ENCODE peak calls at places on chromosomes 16 and 17, in nine cellular contexts. R is left ventricle myocardium inferior, F is HFFc6, A is GM10248, L is choroid plexus epithelial cell, V is progenitor cell of endocrine pancreas, I is fibroblast of mammary gland, X is dorsolateral prefrontal cortex, D is Peyer's patch. E is an unnamed sample.

GRCh38 chr17:74325743-74326379 is at the start of gene KIF19:
- DNase-seq in L (no peak), A (peak), R (peak), I (no peak), V (peak), D (peak), X (peak), F (no peak), E (peak)

GRCh38 chr17:40323731-40324650 is 15.0 kb downstream of the RARA start:
- DNase-seq in A (no peak), F (no peak), V (no peak), L (no peak), R (peak), D (peak), X (no peak), I (peak), E (peak)

GRCh38 chr17:48441231-48441711 is 11.3 kb upstream of the SKAP1 start:
- DNase-seq in V (no peak), X (no peak), I (no peak), L (no peak), R (no peak), D (peak), F (no peak), A (peak), E (peak)

GRCh38 chr17:35692811-35693210 is 38.6 kb upstream of the RASL10B start:
- DNase-seq in A (no peak), R (no peak), F (no peak), V (no peak), I (no peak), X (no peak), L (no peak), D (no peak), E (no peak)

GRCh38 chr17:41338961-41339485 is 11.6 kb downstream of the KRT33A start:
- DNase-seq in V (no peak), I (no peak), R (no peak), X (no peak), F (peak), L (peak), A (no peak), D (no peak), E (no peak)

GRCh38 chr17:21397341-21398050 is 21.3 kb downstream of the KCNJ12 start:
- DNase-seq in R (no peak), X (no peak), F (no peak), A (no peak), D (no peak), L (peak), V (no peak), I (peak), E (no peak)

GRCh38 chr16:79163666-79164377 is 436.7 kb downstream of the MAF start:
- DNase-seq in R (no peak), I (no peak), V (no peak), X (peak), A (no peak), F (no peak), L (no peak), D (peak), E (peak)

GRCh38 chr16:72921106-72921505 is 126.8 kb downstream of the ZFHX3 start:
- DNase-seq in R (no peak), F (no peak), V (no peak), X (no peak), L (no peak), D (no peak), A (no peak), I (no peak), E (no peak)

GRCh38 chr16:50629334-50629733 is 51.8 kb downstream of the SNX20 start:
- DNase-seq in F (no peak), L (no peak), X (no peak), D (no peak), V (no peak), I (no peak), A (no peak), R (no peak), E (no peak)

GRCh38 chr16:30030011-30030685 is 923 bp downstream of the TLCD3B start:
- DNase-seq in F (no peak), I (no peak), D (no peak), X (no peak), A (no peak), V (no peak), R (no peak), L (no peak), E (no peak)

GRCh38 chr17:63433746-63434591 is 12.1 kb downstream of the CYB561 start:
- DNase-seq in V (no peak), R (peak), A (no peak), D (peak), X (peak), L (peak), F (peak), I (peak), E (no peak)

GRCh38 chr17:71224824-71225575 is 895.8 kb upstream of the SOX9 start:
- DNase-seq in R (no peak), V (no peak), F (no peak), D (no peak), L (peak), X (no peak), A (no peak), I (no peak), E (no peak)

GRCh38 chr16:50547340-50547865 is 793 bp upstream of the NKD1 start:
- DNase-seq in L (peak), F (no peak), A (peak), I (no peak), V (peak), D (peak), X (no peak), R (peak), E (peak)

GRCh38 chr16:54673353-54673752 is 257.3 kb upstream of the IRX5 start:
- DNase-seq in V (no peak), I (no peak), X (no peak), A (no peak), D (no peak), F (no peak), L (no peak), R (no peak), E (no peak)
- TF ChIP-seq CTCF in V (no peak), I (no peak), X (no peak), A (no peak), D (no peak), F (no peak), L (no peak), R (no peak), E (no peak)

DNA sequence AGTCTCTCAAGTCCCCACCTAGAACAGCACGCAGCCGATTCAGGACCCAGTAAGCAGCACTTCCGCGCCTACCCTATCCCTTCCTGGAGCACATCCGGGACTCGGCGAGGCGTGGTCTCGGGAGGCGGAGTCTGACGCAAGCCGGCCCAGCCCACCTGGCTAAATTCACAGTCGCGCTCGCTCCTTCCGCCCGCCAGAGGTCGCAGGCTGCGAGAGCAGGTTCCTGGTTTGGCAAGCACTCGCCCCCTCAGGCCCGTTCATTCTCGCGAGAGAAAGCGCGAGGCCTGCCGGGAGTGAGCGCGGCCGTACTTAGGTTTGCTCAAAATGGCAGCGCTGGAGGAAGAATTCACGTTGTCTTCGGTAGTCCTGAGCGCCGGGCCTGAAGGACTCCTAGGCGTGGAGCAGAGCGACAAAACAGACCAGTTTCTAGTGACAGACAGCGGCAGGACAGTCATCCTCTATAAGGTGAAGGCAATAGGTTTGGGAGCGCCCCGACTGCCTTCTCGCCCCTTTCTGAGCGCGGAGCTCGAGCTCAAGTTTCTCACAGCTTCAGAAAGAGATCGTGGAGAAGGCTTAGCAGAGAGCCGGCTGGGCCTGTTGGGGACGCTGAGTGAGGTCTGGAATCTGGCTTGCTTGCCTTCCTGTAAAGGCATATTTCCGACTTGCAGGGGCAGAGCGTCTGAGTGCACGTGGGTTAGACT is at the start of gene NOL11:
- DNase-seq in D (peak), I (peak), X (peak), V (peak), F (peak), L (peak), A (peak), R (peak), E (peak)
- TF ChIP-seq CTCF in D (peak), I (peak), X (peak), V (peak), F (peak), L (peak), A (peak), R (peak), E (peak)

GRCh38 chr16:54027126-54027922 is 259.3 kb downstream of the IRX3 start:
- DNase-seq in I (peak), A (no peak), L (peak), X (no peak), F (peak), D (no peak), V (no peak), R (no peak), E (no peak)
- TF ChIP-seq CTCF in I (no peak), A (no peak), L (no peak), X (no peak), F (no peak), D (no peak), V (no peak), R (no peak), E (no peak)

DNA sequence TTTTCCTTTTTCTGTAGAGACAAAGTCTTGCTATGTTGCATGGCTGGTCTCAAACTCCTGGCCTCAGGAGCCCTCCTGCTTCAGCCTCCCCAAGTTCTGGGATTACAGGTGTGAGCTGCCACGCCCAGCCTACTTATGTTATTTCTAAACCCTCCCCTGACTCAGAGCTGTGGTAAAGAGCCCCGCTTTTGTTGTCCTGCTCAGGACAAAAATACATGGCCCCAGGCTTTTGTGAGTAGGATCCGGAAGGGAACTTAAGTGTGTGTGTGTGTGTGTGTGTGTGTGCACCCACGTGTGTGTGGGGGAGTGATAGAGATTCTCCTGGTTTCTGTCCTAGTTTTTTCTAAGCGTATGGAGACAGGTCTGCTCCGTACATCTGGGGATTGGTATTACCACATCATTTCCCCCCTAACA is 67.2 kb downstream of the PRKCB start:
- DNase-seq in F (no peak), L (no peak), V (no peak), D (no peak), R (no peak), A (no peak), X (peak), I (no peak), E (no peak)
- TF ChIP-seq CTCF in F (no peak), L (no peak), V (no peak), D (no peak), R (no peak), A (no peak), X (no peak), I (no peak), E (no peak)

GRCh38 chr17:46822388-46822921 is 4.0 kb upstream of the WNT3 start:
- DNase-seq in D (peak), R (no peak), V (no peak), A (peak), I (no peak), X (no peak), L (no peak), F (no peak), E (no peak)
- TF ChIP-seq CTCF in D (peak), R (peak), V (peak), A (peak), I (peak), X (peak), L (peak), F (peak), E (peak)

DNA sequence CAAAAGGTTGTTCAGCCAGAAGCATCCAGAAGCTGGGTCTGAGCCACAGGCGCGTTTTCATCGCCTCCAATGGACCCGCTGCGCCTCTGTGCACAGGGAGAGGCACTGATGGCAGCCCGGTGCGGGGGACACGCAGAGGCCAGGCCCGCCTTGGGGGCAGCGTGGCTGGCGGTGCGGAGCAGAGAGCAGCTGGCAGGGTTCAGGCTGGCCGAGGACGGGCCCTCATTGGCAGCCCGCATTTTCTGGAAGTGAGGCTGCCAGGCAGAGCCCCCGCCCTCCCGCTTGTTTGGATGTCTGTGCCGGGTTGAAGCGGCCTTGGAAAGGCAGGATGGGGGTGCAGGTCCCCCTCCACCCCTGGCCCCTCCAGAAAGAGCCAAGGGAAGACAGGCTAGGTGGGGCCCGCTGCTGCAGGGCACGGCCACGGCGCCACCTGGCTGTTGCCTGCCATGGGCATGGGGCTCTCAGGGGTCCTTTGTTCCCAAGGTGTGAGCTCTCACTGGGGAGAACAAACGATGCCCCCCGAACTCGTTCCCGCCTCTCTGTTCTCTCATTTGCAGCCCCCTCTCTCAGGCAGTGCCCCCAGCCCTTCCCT is 18.8 kb downstream of the GSE1 start:
- DNase-seq in V (no peak), L (no peak), D (no peak), X (no peak), A (no peak), I (no peak), R (no peak), F (no peak), E (no peak)
- TF ChIP-seq CTCF in V (no peak), L (peak), D (no peak), X (no peak), A (no peak), I (no peak), R (no peak), F (peak), E (no peak)

DNA sequence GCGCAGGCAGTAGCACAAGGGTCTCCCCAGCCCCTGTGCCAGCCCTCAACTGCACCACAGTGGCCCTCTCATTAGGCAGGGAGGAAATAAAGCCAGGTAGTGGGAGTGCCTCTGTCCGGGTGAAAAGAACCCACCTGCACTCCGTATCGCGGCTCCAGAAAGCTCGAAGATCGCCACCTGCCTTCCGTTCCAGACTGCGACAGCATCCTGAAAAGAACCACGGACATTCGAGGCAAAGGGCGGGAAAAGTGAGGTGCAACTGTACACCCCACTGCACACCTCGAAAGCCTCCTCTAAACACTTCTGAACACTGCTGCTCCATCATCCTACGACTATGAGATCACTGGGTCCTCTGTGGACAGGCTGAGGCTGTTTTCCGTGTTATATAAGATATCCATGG is 28.7 kb downstream of the IFT140 start:
- DNase-seq in R (no peak), I (no peak), D (no peak), F (no peak), L (no peak), X (no peak), V (no peak), A (no peak), E (no peak)
- TF ChIP-seq CTCF in R (no peak), I (no peak), D (no peak), F (peak), L (peak), X (no peak), V (no peak), A (no peak), E (no peak)

GRCh38 chr17:31061678-31062077 is 33.1 kb upstream of the NF1 start:
- DNase-seq in X (no peak), R (no peak), V (no peak), L (no peak), A (no peak), D (no peak), I (peak), F (no peak), E (no peak)
- TF ChIP-seq CTCF in X (no peak), R (no peak), V (peak), L (peak), A (no peak), D (no peak), I (peak), F (peak), E (no peak)